ENCODE peak calls at places on chromosomes 5 and 9, in six cellular contexts. S, V, Y, U, W and O are unnamed samples.

GRCh38 chr9:34777667-34778066 is 67.7 kb upstream of the CCL21 start:
- DNase-seq in S (no peak), V (no peak), Y (no peak), U (no peak), W (no peak), O (no peak)

GRCh38 chr5:74966151-74967050 is 86.0 kb downstream of the GCNT4 start:
- DNase-seq in S (peak; percentile 47), V (no peak), Y (no peak), U (no peak), W (no peak), O (peak; percentile 16)

GRCh38 chr9:108750656-108751175 is 105.1 kb downstream of the ACTL7B start:
- DNase-seq in S (no peak), V (no peak), Y (no peak), U (no peak), W (no peak), O (no peak)

GRCh38 chr5:83974151-83974822 is 253.6 kb upstream of the HAPLN1 start:
- DNase-seq in S (peak; percentile 64), V (peak; percentile 8), Y (peak; percentile 67), U (peak; percentile 5), W (no peak), O (peak; percentile 3)

GRCh38 chr5:149133795-149134777 is 7.2 kb upstream of the ABLIM3 start:
- DNase-seq in S (no peak), V (no peak), Y (peak; percentile 92), U (no peak), W (peak; percentile 68), O (peak; percentile 92)

GRCh38 chr5:137603891-137604290 is 104.8 kb upstream of the SPOCK1 start:
- DNase-seq in S (no peak), V (no peak), Y (no peak), U (no peak), W (no peak), O (no peak)

GRCh38 chr9:137492464-137493162 is 33.5 kb upstream of the NSMF start:
- DNase-seq in S (peak; percentile 38), V (no peak), Y (no peak), U (peak; percentile 41), W (peak; percentile 4), O (no peak)

GRCh38 chr9:101536351-101536750 is 2.7 kb downstream of the RNF20 start:
- DNase-seq in S (no peak), V (no peak), Y (peak; percentile 33), U (no peak), W (no peak), O (peak; percentile 48)

GRCh38 chr9:37840560-37841194 is 40.1 kb downstream of the DCAF10 start:
- DNase-seq in S (no peak), V (no peak), Y (peak; percentile 75), U (no peak), W (peak; percentile 50), O (peak; percentile 88)

GRCh38 chr9:105299190-105299854 is 54.9 kb downstream of the SLC44A1 start:
- DNase-seq in S (peak; percentile 94), V (no peak), Y (peak; percentile 97), U (no peak), W (peak; percentile 70), O (peak; percentile 98)

GRCh38 chr5:128644863-128645262 is 106.8 kb upstream of the FBN2 start:
- DNase-seq in S (no peak), V (no peak), Y (peak; percentile 60), U (no peak), W (peak; percentile 32), O (peak; percentile 96)

GRCh38 chr5:97224112-97224750 is 41.2 kb upstream of the RIOK2 start:
- DNase-seq in S (no peak), V (no peak), Y (no peak), U (no peak), W (no peak), O (peak; percentile 61)

GRCh38 chr5:9712506-9713285 is 82.5 kb upstream of the TAS2R1 start:
- DNase-seq in S (no peak), V (no peak), Y (peak; percentile 88), U (no peak), W (peak; percentile 28), O (peak; percentile 98)

GRCh38 chr9:115264333-115264732 is 146.4 kb upstream of the TNC start:
- DNase-seq in S (no peak), V (no peak), Y (no peak), U (no peak), W (no peak), O (peak; percentile 71)

GRCh38 chr9:129414377-129415021 is 206.4 kb downstream of the C9orf50 start:
- DNase-seq in S (no peak), V (peak; percentile 81), Y (peak; percentile 91), U (no peak), W (peak; percentile 78), O (peak; percentile 63)

GRCh38 chr5:138831703-138832102 is 43.4 kb downstream of the LRRTM2 start:
- DNase-seq in S (no peak), V (no peak), Y (no peak), U (no peak), W (peak; percentile 10), O (peak; percentile 37)

GRCh38 chr5:173643964-173644363 is 27.5 kb upstream of the BOD1 start:
- DNase-seq in S (peak; percentile 77), V (peak; percentile 61), Y (no peak), U (no peak), W (no peak), O (peak; percentile 10)

GRCh38 chr9:121881920-121882500 is 211.1 kb downstream of the TTLL11 start:
- DNase-seq in S (no peak), V (no peak), Y (no peak), U (no peak), W (no peak), O (no peak)

GRCh38 chr5:110104048-110104725 is 414.5 kb downstream of the MAN2A1 start:
- DNase-seq in S (no peak), V (no peak), Y (no peak), U (no peak), W (peak; percentile 83), O (no peak)

GRCh38 chr5:107472620-107473064 is 198.1 kb downstream of the EFNA5 start:
- DNase-seq in S (peak; percentile 45), V (no peak), Y (no peak), U (peak; percentile 63), W (peak; percentile 88), O (no peak)

GRCh38 chr5:61966991-61967390 is 339.0 kb upstream of the KIF2A start:
- DNase-seq in S (peak; percentile 91), V (no peak), Y (peak; percentile 41), U (no peak), W (no peak), O (no peak)

GRCh38 chr9:16828335-16829281 is 41.9 kb downstream of the BNC2 start:
- DNase-seq in S (peak; percentile 39), V (peak; percentile 79), Y (peak; percentile 77), U (no peak), W (peak; percentile 78), O (peak; percentile 78)

GRCh38 chr9:129648092-129648763 is 6.3 kb upstream of the ASB6 start:
- DNase-seq in S (no peak), V (no peak), Y (peak; percentile 35), U (no peak), W (peak; percentile 85), O (no peak)

GRCh38 chr5:180603076-180603591 is 11.8 kb upstream of the SCGB3A1 start:
- DNase-seq in S (no peak), V (no peak), Y (no peak), U (no peak), W (no peak), O (no peak)

GRCh38 chr5:169097374-169097831 is 203.5 kb downstream of the SLIT3 start:
- DNase-seq in S (no peak), V (no peak), Y (no peak), U (no peak), W (no peak), O (peak; percentile 2)

GRCh38 chr5:65086234-65086886 is 317.6 kb downstream of the CWC27 start:
- DNase-seq in S (no peak), V (no peak), Y (no peak), U (no peak), W (no peak), O (peak; percentile 48)

DNA sequence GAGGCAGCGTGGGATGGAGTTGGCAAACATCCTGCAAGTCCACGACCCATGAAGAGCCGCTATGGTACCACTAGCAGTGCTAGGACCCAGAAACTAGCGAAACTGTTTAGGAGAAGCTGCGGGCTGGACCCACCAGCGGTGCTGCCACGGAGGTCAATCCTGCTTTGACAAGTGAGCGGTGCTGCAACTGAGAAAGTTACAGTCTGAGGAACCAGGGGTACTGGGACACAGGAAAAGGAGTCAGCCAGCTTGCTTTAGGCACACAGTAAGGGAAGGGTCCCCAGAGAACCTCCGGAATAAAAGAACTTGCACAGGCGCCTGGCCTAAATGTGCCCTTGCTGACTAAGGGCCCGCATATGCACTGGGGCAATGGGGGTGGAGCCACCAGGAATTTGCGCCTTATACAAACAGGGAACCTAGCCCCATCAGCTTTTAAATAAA is 23.6 kb upstream of the ANXA2R start:
- DNase-seq in S (peak; percentile 48), V (no peak), Y (no peak), U (no peak), W (peak; percentile 72), O (no peak)
- H2AK5ac ChIP-seq in S (no peak overlapping the region), V (peak overlapping the region; percentile 71), Y (peak overlapping the region; percentile 97), U (no peak overlapping the region), W (no peak overlapping the region), O (peak overlapping the region; percentile 61)

DNA sequence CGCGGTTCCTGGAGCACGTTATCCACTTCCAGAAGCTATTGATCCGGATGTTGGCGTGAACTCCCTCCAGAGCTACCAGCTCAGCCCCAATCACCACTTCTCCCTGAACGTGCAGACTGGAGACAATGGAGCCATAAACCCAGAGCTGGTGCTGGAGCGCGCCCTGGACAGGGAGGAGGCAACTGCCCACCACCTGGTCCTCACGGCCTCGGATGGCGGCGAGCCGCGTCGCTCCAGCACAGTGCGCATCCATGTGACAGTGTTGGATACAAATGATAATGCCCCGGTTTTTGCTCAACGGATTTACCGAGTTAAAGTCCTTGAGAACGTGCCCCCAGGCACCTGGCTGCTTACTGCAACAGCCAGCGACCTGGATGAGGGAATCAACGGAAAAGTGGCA is 809 bp downstream of the PCDHGA9 start:
- DNase-seq in S (no peak), V (no peak), Y (no peak), U (no peak), W (no peak), O (no peak)
- H3K4me3 ChIP-seq in S (no peak overlapping the region), V (no peak overlapping the region), Y (peak overlapping the region; percentile 75), U (no peak overlapping the region), W (no peak overlapping the region), O (no peak overlapping the region)

GRCh38 chr9:114186091-114186792 is 30.9 kb downstream of the COL27A1 start:
- DNase-seq in S (no peak), V (no peak), Y (no peak), U (no peak), W (no peak), O (no peak)
- H2AK5ac ChIP-seq in S (no peak overlapping the region), V (peak overlapping the region; percentile 18), Y (no peak overlapping the region), U (no peak overlapping the region), W (no peak overlapping the region), O (no peak overlapping the region)

DNA sequence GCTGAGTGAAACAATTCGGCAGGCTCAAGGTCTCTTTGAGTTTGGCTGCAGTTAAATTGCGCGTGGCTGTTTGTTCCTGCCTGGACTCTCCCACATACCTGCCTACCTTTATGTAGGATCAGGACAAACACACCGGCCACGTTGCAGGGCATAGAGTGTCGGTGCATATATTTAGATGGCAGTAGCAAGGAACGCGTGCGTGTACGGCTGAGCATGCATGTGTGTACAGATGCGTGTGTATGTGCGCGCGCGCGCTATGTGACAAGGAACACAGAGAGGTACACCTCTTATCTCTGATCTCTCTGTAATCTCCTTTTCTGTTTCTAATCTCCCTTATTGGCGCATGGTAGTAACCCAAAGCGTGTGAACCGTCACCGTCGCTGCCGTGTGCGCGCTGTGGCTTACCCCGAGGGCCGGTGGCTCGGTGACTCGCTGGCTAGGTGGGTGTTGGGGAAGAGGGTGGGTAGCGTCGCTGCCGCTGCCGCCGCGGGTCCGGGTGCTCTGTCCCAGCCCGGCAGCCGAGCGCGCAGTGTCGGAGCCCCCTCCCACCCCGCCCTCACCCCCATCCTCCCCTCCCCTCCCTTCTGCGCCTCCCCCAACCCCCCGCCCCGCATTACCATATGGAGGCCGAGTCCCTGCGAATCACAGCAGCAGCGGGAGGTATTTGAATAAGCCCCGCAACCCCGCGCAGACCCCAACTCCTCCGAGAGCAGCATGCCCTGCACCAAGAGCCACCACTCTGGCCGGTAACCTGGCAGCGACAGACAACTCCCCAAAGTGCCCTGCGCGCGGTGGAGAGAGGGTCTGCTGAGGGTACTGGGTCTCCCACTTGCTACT is 204.8 kb downstream of the MEF2C start:
- DNase-seq in S (no peak), V (no peak), Y (no peak), U (no peak), W (no peak), O (no peak)
- H3K4me3 ChIP-seq in S (no peak overlapping the region), V (no peak overlapping the region), Y (no peak overlapping the region), U (peak overlapping the region; percentile 16), W (no peak overlapping the region), O (no peak overlapping the region)